ENCODE peak calls at places on chromosomes 13 and 19, in eight cellular contexts. P is GM23338, U is K562, M is tibial artery, K is bronchial epithelial cell, N is heart left ventricle, I is BJ, S is kidney epithelial cell. W is an unnamed sample. For H3K36me3, the result is how much of the 10 kb centered on the place peaks cover.

GRCh38 chr13:95588721-95589120 is 36.2 kb downstream of the CLDN10 start:
- DNase-seq in N (no peak), U (no peak), P (no peak), S (no peak), M (no peak), K (peak), I (no peak), W (no peak)

GRCh38 chr19:17124025-17124424 is 48.4 kb downstream of the MYO9B start:
- DNase-seq in K (no peak), N (no peak), S (no peak), I (no peak), P (no peak), U (no peak), M (no peak), W (no peak)

GRCh38 chr13:41352935-41353801 is 42.1 kb downstream of the NAA16 start:
- DNase-seq in U (peak), N (peak), M (no peak), K (peak), I (peak), S (peak), P (peak), W (peak)

GRCh38 chr19:45524575-45525129 is 17.4 kb downstream of the VASP start:
- DNase-seq in S (no peak), M (no peak), N (peak), P (no peak), I (no peak), K (no peak), U (no peak), W (no peak)

GRCh38 chr13:106052200-106052767 is 483.2 kb downstream of the EFNB2 start:
- DNase-seq in U (no peak), I (no peak), N (no peak), K (no peak), P (peak), M (no peak), S (no peak), W (no peak)

GRCh38 chr13:46803586-46803985 is 6.6 kb upstream of the ESD start:
- DNase-seq in P (no peak), M (no peak), N (no peak), S (no peak), U (no peak), I (no peak), K (no peak), W (peak)

GRCh38 chr19:41815301-41815700 is 18.9 kb downstream of the CEACAM3 start:
- DNase-seq in I (no peak), U (no peak), K (no peak), P (no peak), N (no peak), M (no peak), S (no peak), W (no peak)

GRCh38 chr19:4866595-4867424 is 657 bp downstream of the PLIN3 start:
- DNase-seq in K (no peak), U (peak), I (no peak), S (no peak), N (peak), M (peak), P (peak), W (no peak)

GRCh38 chr13:94228781-94229180 is 250.7 kb downstream of the DCT start:
- DNase-seq in M (no peak), P (no peak), K (no peak), N (no peak), S (no peak), I (no peak), U (no peak), W (no peak)

GRCh38 chr19:29849234-29849633 is 37.4 kb downstream of the CCNE1 start:
- DNase-seq in M (no peak), P (no peak), U (no peak), N (no peak), K (no peak), S (no peak), I (no peak), W (no peak)

GRCh38 chr13:91520952-91521351 is 122.5 kb downstream of the GPC5 start:
- DNase-seq in U (no peak), S (no peak), K (no peak), P (no peak), M (no peak), N (no peak), I (no peak), W (no peak)

GRCh38 chr19:46147791-46148288 is at the start of gene IGFL2:
- DNase-seq in S (no peak), K (peak), P (no peak), N (no peak), I (no peak), U (no peak), M (no peak), W (no peak)

GRCh38 chr19:8248348-8249328 is 39.5 kb downstream of the CERS4 start:
- DNase-seq in P (no peak), M (no peak), N (no peak), K (no peak), I (no peak), U (no peak), S (no peak), W (no peak)

GRCh38 chr19:6429419-6430221 is 3.9 kb downstream of the SLC25A41 start:
- DNase-seq in U (peak), P (no peak), N (no peak), S (no peak), I (no peak), M (no peak), K (no peak), W (no peak)

GRCh38 chr19:2618611-2619010 is 83.9 kb downstream of the GNG7 start:
- DNase-seq in N (peak), K (peak), M (peak), S (no peak), P (no peak), U (no peak), I (no peak), W (no peak)

GRCh38 chr19:16614941-16615340 is 13.1 kb downstream of the MED26 start:
- DNase-seq in I (no peak), K (peak), S (no peak), M (no peak), N (no peak), P (no peak), U (no peak), W (no peak)

GRCh38 chr13:43874512-43875092 is 4.9 kb downstream of the CCDC122 start:
- DNase-seq in S (no peak), N (no peak), P (peak), K (peak), M (no peak), U (peak), I (no peak), W (no peak)

GRCh38 chr19:43506629-43507028 is 2.1 kb upstream of the PHLDB3 start:
- DNase-seq in M (no peak), P (no peak), K (no peak), N (no peak), U (no peak), I (no peak), S (no peak), W (no peak)

GRCh38 chr13:29753593-29754485 is 96.6 kb downstream of the UBL3 start:
- DNase-seq in U (no peak), S (no peak), I (no peak), M (no peak), K (no peak), P (peak), N (no peak), W (no peak)

GRCh38 chr13:36030670-36031331 is 100.4 kb downstream of the DCLK1 start:
- DNase-seq in M (peak), P (peak), U (no peak), N (peak), S (peak), I (peak), K (peak), W (peak)

GRCh38 chr19:6616011-6616410 is 25.1 kb upstream of the CD70 start:
- DNase-seq in M (no peak), S (no peak), K (peak), P (no peak), N (no peak), U (no peak), I (no peak), W (no peak)

GRCh38 chr13:80921556-80921955 is 580.6 kb upstream of the SPRY2 start:
- DNase-seq in S (no peak), U (no peak), M (no peak), K (no peak), N (no peak), I (no peak), P (no peak), W (peak)

GRCh38 chr13:34161829-34162544 is 344.0 kb downstream of the RFC3 start:
- DNase-seq in K (peak), P (no peak), N (no peak), M (no peak), S (peak), U (no peak), I (peak), W (peak)

GRCh38 chr13:50230365-50230978 is 215.2 kb downstream of the KCNRG start:
- DNase-seq in P (no peak), U (no peak), N (no peak), K (peak), I (peak), M (no peak), S (no peak), W (no peak)

GRCh38 chr13:39612023-39612637 is 9.1 kb upstream of the LHFPL6 start:
- DNase-seq in S (no peak), U (peak), N (peak), M (peak), K (peak), P (peak), I (no peak), W (peak)

GRCh38 chr19:16369664-16370576 is 45.3 kb downstream of the KLF2 start:
- DNase-seq in I (no peak), M (no peak), P (no peak), U (no peak), K (no peak), S (no peak), N (peak), W (no peak)

GRCh38 chr19:16867211-16867610 is 21.6 kb upstream of the F2RL3 start:
- DNase-seq in I (no peak), U (no peak), K (peak), S (no peak), N (no peak), M (no peak), P (no peak), W (peak)

GRCh38 chr19:38979867-38980266 is 4.3 kb upstream of the FBXO17 start:
- DNase-seq in U (no peak), M (no peak), I (no peak), P (no peak), N (no peak), S (no peak), K (no peak), W (no peak)

GRCh38 chr19:57903298-57904174 is 12.9 kb downstream of the ZNF417 start:
- DNase-seq in K (peak), M (no peak), I (no peak), S (no peak), N (no peak), U (peak), P (peak), W (no peak)

GRCh38 chr13:113919761-113920160 is 54.1 kb downstream of the C13orf46 start:
- DNase-seq in M (peak), N (no peak), U (no peak), S (no peak), K (no peak), I (no peak), P (no peak), W (no peak)
- TF ChIP-seq CTCF in M (no peak), N (no peak), U (no peak), S (no peak), K (no peak), I (no peak), P (no peak), W (no peak)

GRCh38 chr13:113819731-113820715 is 43.9 kb downstream of the GAS6 start:
- DNase-seq in K (no peak), S (no peak), P (no peak), U (no peak), N (no peak), I (no peak), M (no peak), W (no peak)
- H3K36me3 ChIP-seq in K (under half), S (under half), P (under half), U (under half), N (under half), I (under half), M (under half), W (under half)

GRCh38 chr19:50517704-50518075 is 4.0 kb upstream of the ASPDH start:
- DNase-seq in P (no peak), U (no peak), N (no peak), S (no peak), M (no peak), I (no peak), K (no peak), W (no peak)
- H3K4me3 ChIP-seq in P (no peak), U (no peak), N (no peak), S (no peak), M (no peak), I (no peak), K (no peak), W (no peak)

GRCh38 chr13:72696590-72696989 is 30.8 kb downstream of the MZT1 start:
- DNase-seq in P (no peak), K (peak), I (no peak), N (no peak), M (no peak), S (no peak), U (no peak), W (no peak)
- TF ChIP-seq CTCF in P (no peak), K (no peak), I (peak), N (peak), M (peak), S (peak), U (peak), W (no peak)

DNA sequence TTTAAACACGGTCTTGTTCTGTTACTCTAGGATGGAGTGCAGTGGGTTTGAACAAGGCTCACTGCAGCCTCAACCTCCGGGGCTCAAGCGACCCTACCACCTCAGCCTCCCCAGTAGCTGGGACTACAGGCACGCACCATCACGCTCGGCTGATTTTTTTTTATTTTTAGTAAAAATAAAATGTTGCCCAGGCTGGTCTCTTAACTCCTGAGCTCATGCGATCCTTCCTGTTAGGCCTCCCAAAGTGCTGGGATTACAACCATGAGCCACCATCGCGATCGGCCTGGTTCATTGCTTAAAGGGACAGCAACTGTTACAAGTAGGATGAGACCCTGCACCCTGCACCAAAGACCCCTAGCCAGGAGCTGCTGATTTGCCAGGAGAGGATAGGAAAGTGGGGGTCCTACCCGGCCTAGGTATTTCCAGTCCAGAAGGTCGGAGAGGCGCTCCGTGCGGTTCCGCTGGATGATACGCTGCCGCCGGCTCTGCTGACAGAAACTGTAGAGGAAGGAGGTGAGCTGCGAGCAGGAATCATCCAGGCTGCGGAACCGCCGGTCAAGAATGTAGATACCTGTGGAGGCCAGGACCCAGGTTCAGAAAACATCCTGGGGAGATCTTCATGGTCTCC is 5.1 kb downstream of the FTL start:
- DNase-seq in M (no peak), S (no peak), K (no peak), N (no peak), P (no peak), U (no peak), I (no peak), W (no peak)
- H3K36me3 ChIP-seq in M (half or more), S (under half), K (under half), N (under half), P (under half), U (half or more), I (under half), W (half or more)

GRCh38 chr19:34681478-34681877 is 4.0 kb downstream of the ZNF302 start:
- DNase-seq in U (no peak), S (no peak), N (no peak), I (no peak), P (no peak), M (no peak), K (no peak), W (no peak)
- H3K4me3 ChIP-seq in U (no peak), S (no peak), N (no peak), I (no peak), P (no peak), M (no peak), K (no peak), W (no peak)

GRCh38 chr13:108508263-108508662 is 121.1 kb upstream of the MYO16 start:
- DNase-seq in U (no peak), K (peak), P (peak), I (no peak), M (no peak), N (no peak), S (no peak), W (peak)
- TF ChIP-seq CTCF in U (peak), K (peak), P (peak), I (no peak), M (peak), N (peak), S (peak), W (peak)

GRCh38 chr13:110358381-110358780 is 51.3 kb downstream of the COL4A2 start:
- DNase-seq in M (no peak), K (no peak), I (no peak), P (no peak), S (no peak), U (no peak), N (no peak), W (no peak)
- H3K36me3 ChIP-seq in M (under half), K (under half), I (under half), P (under half), S (under half), U (under half), N (under half), W (half or more)

DNA sequence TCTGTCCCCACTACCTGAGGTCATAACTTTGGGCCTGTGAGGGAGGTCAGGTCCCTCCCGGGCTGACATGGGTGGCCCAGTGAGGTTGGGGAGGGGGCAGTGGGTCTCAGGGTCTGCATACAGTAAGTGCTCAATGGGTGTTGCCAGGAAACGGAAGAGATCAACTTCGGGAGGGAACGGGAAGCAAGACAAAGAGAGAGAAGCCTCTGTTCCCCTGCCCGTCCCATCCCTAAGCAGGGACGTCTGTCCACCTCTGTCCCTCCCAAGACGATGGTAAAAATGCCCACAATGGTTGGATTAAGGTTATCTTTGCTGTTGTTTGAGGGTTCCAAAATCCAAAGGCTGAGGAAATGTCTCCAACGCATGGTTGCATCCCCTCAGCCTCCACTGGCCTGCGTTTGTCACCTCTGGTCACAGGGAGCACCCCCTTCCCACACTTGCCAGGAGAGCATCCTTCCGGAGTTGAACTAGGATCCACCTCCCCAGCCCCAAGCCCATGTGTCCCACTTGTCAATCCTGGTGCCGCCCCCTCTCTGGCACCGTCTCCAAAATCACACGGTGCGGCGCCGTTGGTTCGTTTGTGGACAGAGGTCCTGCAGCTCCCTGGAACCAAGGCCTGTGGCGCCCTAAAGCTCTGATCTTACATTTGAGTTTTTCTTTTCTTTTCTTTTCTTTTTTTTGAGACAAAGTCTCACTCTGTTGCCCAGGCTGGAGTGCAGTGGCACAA is 774 bp upstream of the HOMER3 start:
- DNase-seq in P (peak), S (no peak), I (no peak), M (no peak), K (no peak), N (no peak), U (no peak), W (no peak)
- H3K4me3 ChIP-seq in P (peak), S (peak), I (peak), M (peak), K (peak), N (peak), U (no peak), W (peak)

GRCh38 chr19:56837892-56838679 is 2.4 kb downstream of the PEG3 start:
- DNase-seq in K (no peak), N (peak), P (no peak), I (no peak), S (peak), U (no peak), M (peak), W (peak)
- TF ChIP-seq CTCF in K (no peak), N (peak), P (no peak), I (no peak), S (peak), U (no peak), M (peak), W (no peak)

W was measured in brain microvascular endothelial cell.